ENCODE peak calls at places on chromosomes 1 and 21, in ten cellular contexts. One of them, this sample, is unnamed.

GRCh38 chr1:217472915-217473314 is 158.0 kb downstream of the GPATCH2 start:
- DNase-seq in fibroblast of pulmonary artery: no peak
- DNase-seq in right atrium auricular region: no peak
- DNase-seq in colonic mucosa: no peak
- DNase-seq in ovary: no peak
- DNase-seq in Peyer's patch: no peak
- DNase-seq in pancreas: no peak
- DNase-seq in PC-9: no peak
- DNase-seq in progenitor cell of endocrine pancreas: no peak
- DNase-seq in heart left ventricle: no peak
- DNase-seq in this sample: no peak

GRCh38 chr1:24311731-24312130 is 7.4 kb upstream of the GRHL3 start:
- DNase-seq in ovary: no peak
- DNase-seq in progenitor cell of endocrine pancreas: no peak
- DNase-seq in PC-9: no peak
- DNase-seq in Peyer's patch: no peak
- DNase-seq in pancreas: no peak
- DNase-seq in heart left ventricle: no peak
- DNase-seq in right atrium auricular region: no peak
- DNase-seq in fibroblast of pulmonary artery: no peak
- DNase-seq in colonic mucosa: no peak
- DNase-seq in this sample: no peak

GRCh38 chr1:6163191-6163972 is 16.7 kb downstream of the CHD5 start:
- DNase-seq in heart left ventricle: peak
- DNase-seq in right atrium auricular region: no peak
- DNase-seq in pancreas: no peak
- DNase-seq in colonic mucosa: no peak
- DNase-seq in fibroblast of pulmonary artery: no peak
- DNase-seq in PC-9: no peak
- DNase-seq in ovary: no peak
- DNase-seq in Peyer's patch: no peak
- DNase-seq in progenitor cell of endocrine pancreas: no peak
- DNase-seq in this sample: no peak

GRCh38 chr21:16037386-16037785 is 307.6 kb downstream of the USP25 start:
- DNase-seq in heart left ventricle: no peak
- DNase-seq in Peyer's patch: no peak
- DNase-seq in fibroblast of pulmonary artery: peak
- DNase-seq in PC-9: no peak
- DNase-seq in ovary: no peak
- DNase-seq in pancreas: no peak
- DNase-seq in colonic mucosa: no peak
- DNase-seq in progenitor cell of endocrine pancreas: no peak
- DNase-seq in right atrium auricular region: no peak
- DNase-seq in this sample: no peak

GRCh38 chr1:12426030-12426429 is 192.0 kb downstream of the DHRS3 start:
- DNase-seq in pancreas: no peak
- DNase-seq in right atrium auricular region: no peak
- DNase-seq in colonic mucosa: no peak
- DNase-seq in heart left ventricle: no peak
- DNase-seq in progenitor cell of endocrine pancreas: no peak
- DNase-seq in fibroblast of pulmonary artery: peak
- DNase-seq in Peyer's patch: no peak
- DNase-seq in ovary: no peak
- DNase-seq in PC-9: no peak
- DNase-seq in this sample: no peak

GRCh38 chr1:244089561-244089960 is 38.5 kb downstream of the ZBTB18 start:
- DNase-seq in pancreas: no peak
- DNase-seq in progenitor cell of endocrine pancreas: no peak
- DNase-seq in fibroblast of pulmonary artery: no peak
- DNase-seq in PC-9: no peak
- DNase-seq in Peyer's patch: no peak
- DNase-seq in heart left ventricle: no peak
- DNase-seq in colonic mucosa: no peak
- DNase-seq in ovary: no peak
- DNase-seq in right atrium auricular region: no peak
- DNase-seq in this sample: no peak

GRCh38 chr1:5796028-5796427 is 196.2 kb downstream of the NPHP4 start:
- DNase-seq in progenitor cell of endocrine pancreas: no peak
- DNase-seq in Peyer's patch: no peak
- DNase-seq in PC-9: no peak
- DNase-seq in fibroblast of pulmonary artery: no peak
- DNase-seq in colonic mucosa: no peak
- DNase-seq in pancreas: no peak
- DNase-seq in ovary: no peak
- DNase-seq in heart left ventricle: no peak
- DNase-seq in right atrium auricular region: no peak
- DNase-seq in this sample: no peak

GRCh38 chr1:96418969-96419368 is 302.6 kb upstream of the PTBP2 start:
- DNase-seq in pancreas: no peak
- DNase-seq in PC-9: no peak
- DNase-seq in right atrium auricular region: no peak
- DNase-seq in Peyer's patch: no peak
- DNase-seq in colonic mucosa: no peak
- DNase-seq in heart left ventricle: no peak
- DNase-seq in ovary: no peak
- DNase-seq in fibroblast of pulmonary artery: no peak
- DNase-seq in progenitor cell of endocrine pancreas: no peak
- DNase-seq in this sample: no peak

GRCh38 chr1:206447792-206448191 is 22.5 kb upstream of the IKBKE start:
- DNase-seq in colonic mucosa: no peak
- DNase-seq in pancreas: no peak
- DNase-seq in heart left ventricle: no peak
- DNase-seq in ovary: no peak
- DNase-seq in Peyer's patch: no peak
- DNase-seq in PC-9: no peak
- DNase-seq in progenitor cell of endocrine pancreas: no peak
- DNase-seq in right atrium auricular region: no peak
- DNase-seq in fibroblast of pulmonary artery: no peak
- DNase-seq in this sample: no peak

GRCh38 chr1:147598631-147599361 is 57.5 kb downstream of the BCL9 start:
- DNase-seq in pancreas: peak
- DNase-seq in PC-9: no peak
- DNase-seq in heart left ventricle: peak
- DNase-seq in ovary: peak
- DNase-seq in progenitor cell of endocrine pancreas: peak
- DNase-seq in fibroblast of pulmonary artery: no peak
- DNase-seq in colonic mucosa: no peak
- DNase-seq in right atrium auricular region: no peak
- DNase-seq in Peyer's patch: peak
- DNase-seq in this sample: no peak

GRCh38 chr1:29520571-29521437 is 284.5 kb downstream of the PTPRU start:
- DNase-seq in colonic mucosa: no peak
- DNase-seq in ovary: no peak
- DNase-seq in right atrium auricular region: no peak
- DNase-seq in PC-9: no peak
- DNase-seq in fibroblast of pulmonary artery: no peak
- DNase-seq in heart left ventricle: no peak
- DNase-seq in pancreas: no peak
- DNase-seq in progenitor cell of endocrine pancreas: peak
- DNase-seq in Peyer's patch: peak
- DNase-seq in this sample: no peak

GRCh38 chr1:17692645-17693044 is 62.5 kb upstream of the ACTL8 start:
- DNase-seq in Peyer's patch: no peak
- DNase-seq in heart left ventricle: no peak
- DNase-seq in fibroblast of pulmonary artery: no peak
- DNase-seq in ovary: no peak
- DNase-seq in PC-9: no peak
- DNase-seq in pancreas: no peak
- DNase-seq in right atrium auricular region: no peak
- DNase-seq in colonic mucosa: no peak
- DNase-seq in progenitor cell of endocrine pancreas: no peak
- DNase-seq in this sample: no peak

GRCh38 chr1:22711071-22711470 is 432 bp downstream of the EPHB2 start:
- DNase-seq in right atrium auricular region: no peak
- DNase-seq in fibroblast of pulmonary artery: no peak
- DNase-seq in heart left ventricle: no peak
- DNase-seq in pancreas: no peak
- DNase-seq in PC-9: no peak
- DNase-seq in ovary: peak
- DNase-seq in colonic mucosa: no peak
- DNase-seq in Peyer's patch: no peak
- DNase-seq in progenitor cell of endocrine pancreas: no peak
- DNase-seq in this sample: no peak

GRCh38 chr1:181208967-181209366 is 120.5 kb downstream of the IER5 start:
- DNase-seq in fibroblast of pulmonary artery: no peak
- DNase-seq in colonic mucosa: no peak
- DNase-seq in right atrium auricular region: peak
- DNase-seq in pancreas: no peak
- DNase-seq in Peyer's patch: no peak
- DNase-seq in ovary: no peak
- DNase-seq in heart left ventricle: no peak
- DNase-seq in progenitor cell of endocrine pancreas: no peak
- DNase-seq in PC-9: no peak
- DNase-seq in this sample: no peak

GRCh38 chr21:45870421-45870820 is 111.1 kb upstream of the COL6A1 start:
- DNase-seq in ovary: no peak
- DNase-seq in pancreas: no peak
- DNase-seq in right atrium auricular region: no peak
- DNase-seq in heart left ventricle: no peak
- DNase-seq in colonic mucosa: no peak
- DNase-seq in Peyer's patch: no peak
- DNase-seq in progenitor cell of endocrine pancreas: no peak
- DNase-seq in PC-9: no peak
- DNase-seq in fibroblast of pulmonary artery: no peak
- DNase-seq in this sample: no peak

GRCh38 chr1:198913667-198914066 is 274.8 kb downstream of the PTPRC start:
- DNase-seq in right atrium auricular region: no peak
- DNase-seq in fibroblast of pulmonary artery: peak
- DNase-seq in ovary: no peak
- DNase-seq in heart left ventricle: peak
- DNase-seq in pancreas: no peak
- DNase-seq in PC-9: no peak
- DNase-seq in Peyer's patch: no peak
- DNase-seq in colonic mucosa: no peak
- DNase-seq in progenitor cell of endocrine pancreas: no peak
- DNase-seq in this sample: no peak

GRCh38 chr1:8740034-8740449 is 77.4 kb downstream of the RERE start:
- DNase-seq in colonic mucosa: no peak
- DNase-seq in heart left ventricle: no peak
- DNase-seq in fibroblast of pulmonary artery: peak
- DNase-seq in pancreas: no peak
- DNase-seq in right atrium auricular region: no peak
- DNase-seq in Peyer's patch: no peak
- DNase-seq in PC-9: peak
- DNase-seq in progenitor cell of endocrine pancreas: no peak
- DNase-seq in ovary: no peak
- DNase-seq in this sample: no peak

GRCh38 chr21:29376556-29376955 is 77.8 kb downstream of the BACH1 start:
- DNase-seq in PC-9: no peak
- DNase-seq in heart left ventricle: peak
- DNase-seq in right atrium auricular region: no peak
- DNase-seq in fibroblast of pulmonary artery: peak
- DNase-seq in pancreas: no peak
- DNase-seq in ovary: no peak
- DNase-seq in Peyer's patch: peak
- DNase-seq in colonic mucosa: peak
- DNase-seq in progenitor cell of endocrine pancreas: no peak
- DNase-seq in this sample: peak
- TF ChIP-seq CTCF in PC-9: peak
- TF ChIP-seq CTCF in heart left ventricle: peak
- TF ChIP-seq CTCF in right atrium auricular region: peak
- TF ChIP-seq CTCF in fibroblast of pulmonary artery: peak
- TF ChIP-seq CTCF in pancreas: no peak
- TF ChIP-seq CTCF in ovary: no peak
- TF ChIP-seq CTCF in Peyer's patch: peak
- TF ChIP-seq CTCF in colonic mucosa: peak
- TF ChIP-seq CTCF in progenitor cell of endocrine pancreas: peak
- TF ChIP-seq CTCF in this sample: peak

DNA sequence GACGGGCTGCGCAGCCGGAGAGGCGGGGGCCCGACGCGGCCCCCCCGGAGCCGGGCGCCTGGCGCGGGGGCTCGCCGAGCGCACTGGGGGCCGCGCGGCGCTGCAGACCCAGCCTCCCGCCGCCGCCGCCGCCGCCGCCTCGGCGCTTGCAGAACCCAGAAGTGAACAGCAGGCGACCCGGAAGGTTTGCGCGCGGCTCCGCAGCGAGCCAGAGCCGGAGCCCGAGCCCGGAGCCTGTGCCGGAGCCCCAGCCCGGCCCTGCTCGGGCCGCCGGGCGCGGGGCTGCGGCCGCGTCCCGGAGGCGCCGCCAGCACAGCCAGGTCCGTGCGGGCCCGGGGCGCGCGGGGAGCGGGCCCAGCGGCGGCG is at the start of gene ZNF362:
- DNase-seq in heart left ventricle: peak
- DNase-seq in Peyer's patch: peak
- DNase-seq in pancreas: peak
- DNase-seq in PC-9: peak
- DNase-seq in right atrium auricular region: no peak
- DNase-seq in colonic mucosa: peak
- DNase-seq in fibroblast of pulmonary artery: peak
- DNase-seq in progenitor cell of endocrine pancreas: peak
- DNase-seq in ovary: peak
- DNase-seq in this sample: no peak
- TF ChIP-seq CTCF in heart left ventricle: no peak
- TF ChIP-seq CTCF in Peyer's patch: peak
- TF ChIP-seq CTCF in pancreas: no peak
- TF ChIP-seq CTCF in PC-9: no peak
- TF ChIP-seq CTCF in right atrium auricular region: no peak
- TF ChIP-seq CTCF in colonic mucosa: no peak
- TF ChIP-seq CTCF in fibroblast of pulmonary artery: no peak
- TF ChIP-seq CTCF in progenitor cell of endocrine pancreas: peak
- TF ChIP-seq CTCF in ovary: no peak
- TF ChIP-seq CTCF in this sample: no peak

GRCh38 chr1:172532700-172533510 is at the start of gene SUCO:
- DNase-seq in fibroblast of pulmonary artery: peak
- DNase-seq in right atrium auricular region: peak
- DNase-seq in progenitor cell of endocrine pancreas: peak
- DNase-seq in heart left ventricle: peak
- DNase-seq in colonic mucosa: peak
- DNase-seq in pancreas: peak
- DNase-seq in Peyer's patch: peak
- DNase-seq in PC-9: peak
- DNase-seq in ovary: peak
- DNase-seq in this sample: peak
- TF ChIP-seq CTCF in fibroblast of pulmonary artery: peak
- TF ChIP-seq CTCF in right atrium auricular region: peak
- TF ChIP-seq CTCF in progenitor cell of endocrine pancreas: peak
- TF ChIP-seq CTCF in heart left ventricle: no peak
- TF ChIP-seq CTCF in colonic mucosa: no peak
- TF ChIP-seq CTCF in pancreas: no peak
- TF ChIP-seq CTCF in Peyer's patch: peak
- TF ChIP-seq CTCF in PC-9: no peak
- TF ChIP-seq CTCF in ovary: no peak
- TF ChIP-seq CTCF in this sample: no peak

DNA sequence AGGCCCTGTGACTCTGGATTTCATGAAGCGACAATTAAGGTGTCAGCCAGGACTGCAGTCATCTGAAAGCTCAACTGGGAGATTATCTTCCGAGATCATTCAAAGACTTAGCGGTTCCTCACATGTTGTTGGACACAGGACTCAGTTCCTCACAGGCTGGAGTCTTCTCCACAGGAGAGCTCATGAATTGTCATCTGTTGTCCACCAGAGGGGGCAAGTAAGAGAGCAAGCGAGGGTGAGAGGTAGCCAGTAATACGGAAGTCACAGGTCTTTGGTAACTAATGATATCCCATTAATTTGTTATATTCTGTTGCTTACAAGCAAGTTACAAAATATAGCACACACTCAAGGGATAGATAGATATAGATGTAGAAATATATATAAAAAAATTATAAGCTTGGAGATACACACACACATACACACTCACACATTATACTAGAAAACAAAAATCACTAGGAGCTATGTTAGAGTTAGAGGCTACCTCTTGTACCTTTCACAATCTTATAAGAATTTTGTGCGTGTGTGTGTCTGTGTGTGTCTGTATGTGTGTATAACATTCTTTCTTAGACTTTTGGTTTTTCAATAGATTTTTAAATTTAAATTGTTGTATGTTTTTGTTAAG is 1695.3 kb downstream of the BRINP3 start:
- DNase-seq in ovary: no peak
- DNase-seq in progenitor cell of endocrine pancreas: no peak
- DNase-seq in pancreas: no peak
- DNase-seq in colonic mucosa: no peak
- DNase-seq in fibroblast of pulmonary artery: peak
- DNase-seq in heart left ventricle: no peak
- DNase-seq in right atrium auricular region: no peak
- DNase-seq in PC-9: peak
- DNase-seq in Peyer's patch: no peak
- DNase-seq in this sample: no peak
- TF ChIP-seq CTCF in ovary: no peak
- TF ChIP-seq CTCF in progenitor cell of endocrine pancreas: peak
- TF ChIP-seq CTCF in pancreas: peak
- TF ChIP-seq CTCF in colonic mucosa: no peak
- TF ChIP-seq CTCF in fibroblast of pulmonary artery: peak
- TF ChIP-seq CTCF in heart left ventricle: no peak
- TF ChIP-seq CTCF in right atrium auricular region: peak
- TF ChIP-seq CTCF in PC-9: peak
- TF ChIP-seq CTCF in Peyer's patch: no peak
- TF ChIP-seq CTCF in this sample: no peak